ENCODE peak calls at places on chromosomes 11 and 22, in six cellular contexts. A, H, Y, Z, N and G are unnamed samples.

GRCh38 chr11:63682045-63682915 is 980 bp downstream of the RTN3 start:
- DNase-seq in A (peak), H (no peak), Y (peak), Z (peak), N (no peak), G (no peak)

GRCh38 chr11:13837286-13837685 is 125.2 kb upstream of the SPON1 start:
- DNase-seq in A (no peak), H (no peak), Y (no peak), Z (no peak), N (no peak), G (no peak)

GRCh38 chr22:38313384-38313955 is 3.8 kb downstream of the CSNK1E start:
- DNase-seq in A (peak), H (no peak), Y (no peak), Z (no peak), N (no peak), G (no peak)

GRCh38 chr22:38758276-38758945 is 2.6 kb upstream of the SUN2 start:
- DNase-seq in A (no peak), H (no peak), Y (no peak), Z (peak), N (no peak), G (no peak)

GRCh38 chr22:32082331-32082730 is 39.3 kb downstream of the SLC5A1 start:
- DNase-seq in A (no peak), H (no peak), Y (no peak), Z (no peak), N (no peak), G (no peak)

GRCh38 chr11:17992916-17993315 is 19.9 kb downstream of the SERGEF start:
- DNase-seq in A (no peak), H (no peak), Y (no peak), Z (no peak), N (no peak), G (no peak)

GRCh38 chr11:67301951-67302516 is 1.3 kb upstream of the SSH3 start:
- DNase-seq in A (peak), H (peak), Y (no peak), Z (no peak), N (no peak), G (peak)

GRCh38 chr22:40939202-40939601 is 12.0 kb upstream of the RBX1 start:
- DNase-seq in A (no peak), H (no peak), Y (no peak), Z (no peak), N (no peak), G (no peak)

GRCh38 chr11:96470521-96470920 is 80.7 kb downstream of the JRKL start:
- DNase-seq in A (no peak), H (no peak), Y (no peak), Z (no peak), N (no peak), G (no peak)

GRCh38 chr11:79430280-79430679 is 10.6 kb downstream of the TENM4 start:
- DNase-seq in A (no peak), H (no peak), Y (no peak), Z (no peak), N (no peak), G (no peak)
- TF ChIP-seq CTCF in A (no peak), H (no peak), Y (no peak), Z (no peak), N (no peak), G (no peak)

GRCh38 chr11:124799384-124800225 is 601 bp downstream of the MSANTD2 start:
- DNase-seq in A (peak), H (no peak), Y (peak), Z (peak), N (peak), G (no peak)
- TF ChIP-seq CTCF in A (no peak), H (no peak), Y (peak), Z (no peak), N (no peak), G (no peak)

GRCh38 chr11:55714982-55715888 is 53.2 kb downstream of the OR4C6 start:
- DNase-seq in A (no peak), H (no peak), Y (no peak), Z (no peak), N (no peak), G (no peak)
- TF ChIP-seq CTCF in A (no peak), H (no peak), Y (peak), Z (peak), N (no peak), G (no peak)

GRCh38 chr22:47406896-47407295 is 644.4 kb downstream of the TBC1D22A start:
- DNase-seq in A (peak), H (no peak), Y (no peak), Z (no peak), N (no peak), G (no peak)

GRCh38 chr22:47409501-47410275 is 647.2 kb downstream of the TBC1D22A start:
- DNase-seq in A (peak), H (no peak), Y (no peak), Z (no peak), N (no peak), G (no peak)

GRCh38 chr22:47407626-47408025 is 645.2 kb downstream of the TBC1D22A start:
- DNase-seq in A (peak), H (no peak), Y (no peak), Z (no peak), N (no peak), G (no peak)

GRCh38 chr22:47406180-47406723 is 643.8 kb downstream of the TBC1D22A start:
- DNase-seq in A (no peak), H (no peak), Y (no peak), Z (no peak), N (no peak), G (no peak)

GRCh38 chr22:47408409-47408808 is 646.0 kb downstream of the TBC1D22A start:
- DNase-seq in A (peak), H (no peak), Y (no peak), Z (no peak), N (no peak), G (no peak)
- TF ChIP-seq CTCF in A (no peak), H (no peak), Y (no peak), Z (no peak), N (no peak), G (no peak)